ENCODE peak calls at places on chromosomes 4 and X, in four cellular contexts. A, G, H and B are unnamed samples.

GRCh38 chrX:10900585-10901289 is 210.4 kb upstream of the HCCS start:
- DNase-seq in G (peak; percentile 82), A (no peak), H (no peak), B (no peak)

GRCh38 chr4:172649143-172649542 is 519.5 kb upstream of the GALNT7 start:
- DNase-seq in A (no peak), G (no peak), H (no peak), B (no peak)

GRCh38 chr4:80963051-80963450 is 67.5 kb upstream of the BMP3 start:
- DNase-seq in G (no peak), H (no peak), A (no peak), B (no peak)

GRCh38 chr4:76641758-76642157 is 206.7 kb downstream of the SHROOM3 start:
- DNase-seq in A (no peak), G (no peak), H (no peak), B (no peak)

GRCh38 chr4:138449938-138450337 is 207.8 kb upstream of the SLC7A11 start:
- DNase-seq in G (no peak), H (no peak), A (no peak), B (no peak)

GRCh38 chr4:61064636-61065035 is 135.5 kb upstream of the ADGRL3 start:
- DNase-seq in G (no peak), A (no peak), H (no peak), B (no peak)

GRCh38 chrX:110210417-110211139 is 107.3 kb downstream of the AMMECR1 start:
- DNase-seq in G (peak; percentile 10), H (no peak), A (no peak), B (no peak)

GRCh38 chr4:89614155-89614554 is 222.8 kb downstream of the SNCA start:
- DNase-seq in A (no peak), G (no peak), H (no peak), B (no peak)

GRCh38 chrX:150473371-150473770 is 95.0 kb upstream of the MTM1 start:
- DNase-seq in G (no peak), H (no peak), A (no peak), B (no peak)

GRCh38 chrX:39125834-39126233 is 324.6 kb downstream of the MID1IP1 start:
- DNase-seq in H (no peak), G (no peak), A (no peak), B (no peak)

GRCh38 chrX:53287493-53288138 is 6.2 kb upstream of the IQSEC2 start:
- DNase-seq in A (no peak), H (no peak), G (no peak), B (no peak)

GRCh38 chrX:131841496-131842410 is 181.3 kb upstream of the STK26 start:
- DNase-seq in A (peak; percentile 29), G (peak; percentile 50), H (peak; percentile 66), B (peak; percentile 84)

GRCh38 chr4:70705146-70705855 is 16.5 kb upstream of the RUFY3 start:
- DNase-seq in G (peak; percentile 52), A (peak; percentile 78), H (peak; percentile 86), B (peak; percentile 60)

GRCh38 chrX:24231780-24232179 is 82.1 kb downstream of the SUPT20HL2 start:
- DNase-seq in A (no peak), H (no peak), G (no peak), B (no peak)

GRCh38 chr4:82865592-82865991 is 25.4 kb downstream of the SEC31A start:
- DNase-seq in A (no peak), H (no peak), G (peak; percentile 27), B (no peak)

GRCh38 chr4:15400911-15401671 is 26.7 kb upstream of the C1QTNF7 start:
- DNase-seq in H (no peak), G (no peak), A (no peak), B (no peak)

GRCh38 chr4:6925357-6925836 is 15.8 kb downstream of the TBC1D14 start:
- DNase-seq in H (peak; percentile 52), G (no peak), A (no peak), B (no peak)

GRCh38 chr4:185421366-185422124 is 4.2 kb downstream of the UFSP2 start:
- DNase-seq in G (no peak), H (no peak), A (no peak), B (no peak)

GRCh38 chr4:8495803-8496202 is 55.2 kb downstream of the TRMT44 start:
- DNase-seq in H (peak; percentile 55), G (no peak), A (no peak), B (no peak)

GRCh38 chr4:121041307-121042090 is 30.8 kb downstream of the NDNF start:
- DNase-seq in H (no peak), A (no peak), G (no peak), B (no peak)
- TF ChIP-seq ELF4 in H (no peak), A (no peak), G (no peak), B (no peak)

GRCh38 chr4:54933579-54933978 is 191.8 kb downstream of the KDR start:
- DNase-seq in A (no peak), H (no peak), G (no peak), B (no peak)

GRCh38 chr4:54924891-54925290 is 200.5 kb downstream of the KDR start:
- DNase-seq in G (no peak), H (no peak), A (no peak), B (no peak)

GRCh38 chr4:54930226-54930625 is 195.2 kb downstream of the KDR start:
- DNase-seq in A (no peak), G (no peak), H (no peak), B (no peak)

DNA sequence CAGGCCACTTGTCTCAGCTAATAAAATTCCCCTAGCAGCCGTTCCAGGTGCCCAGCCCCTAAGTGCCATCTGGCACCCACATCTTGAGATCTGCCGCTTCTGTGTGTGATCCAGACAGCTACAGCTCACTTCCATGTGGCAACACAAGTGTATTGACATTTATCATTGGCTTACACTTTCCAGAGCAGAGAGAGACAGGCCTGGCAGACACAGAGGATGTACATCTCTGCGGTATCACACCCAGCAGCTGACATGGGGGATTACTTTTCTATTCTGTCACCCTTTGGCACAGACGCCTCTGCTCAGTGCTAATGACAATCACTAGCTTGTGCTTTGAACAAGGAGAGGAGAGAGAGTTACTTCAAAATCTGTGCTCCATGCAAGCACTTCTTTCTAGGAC is 195.9 kb downstream of the KDR start:
- DNase-seq in G (no peak), A (no peak), H (no peak), B (no peak)
- TF ChIP-seq ELF4 in G (no peak), A (no peak), H (no peak), B (no peak)

GRCh38 chrX:96551320-96551872 is 133.2 kb upstream of the DIAPH2 start:
- DNase-seq in H (no peak), A (no peak), G (no peak), B (no peak)
- TF ChIP-seq ELF4 in H (no peak), A (no peak), G (no peak), B (no peak)

GRCh38 chrX:129597905-129598304 is 56.9 kb downstream of the APLN start:
- DNase-seq in G (no peak), H (no peak), A (no peak), B (no peak)

GRCh38 chrX:129599499-129599898 is 55.3 kb downstream of the APLN start:
- DNase-seq in G (no peak), A (no peak), H (no peak), B (no peak)

GRCh38 chrX:129599996-129600395 is 54.8 kb downstream of the APLN start:
- DNase-seq in H (no peak), A (no peak), G (no peak), B (no peak)

GRCh38 chrX:129596077-129596476 is 56.0 kb downstream of the OCRL start:
- DNase-seq in A (no peak), H (no peak), G (no peak), B (no peak)

DNA sequence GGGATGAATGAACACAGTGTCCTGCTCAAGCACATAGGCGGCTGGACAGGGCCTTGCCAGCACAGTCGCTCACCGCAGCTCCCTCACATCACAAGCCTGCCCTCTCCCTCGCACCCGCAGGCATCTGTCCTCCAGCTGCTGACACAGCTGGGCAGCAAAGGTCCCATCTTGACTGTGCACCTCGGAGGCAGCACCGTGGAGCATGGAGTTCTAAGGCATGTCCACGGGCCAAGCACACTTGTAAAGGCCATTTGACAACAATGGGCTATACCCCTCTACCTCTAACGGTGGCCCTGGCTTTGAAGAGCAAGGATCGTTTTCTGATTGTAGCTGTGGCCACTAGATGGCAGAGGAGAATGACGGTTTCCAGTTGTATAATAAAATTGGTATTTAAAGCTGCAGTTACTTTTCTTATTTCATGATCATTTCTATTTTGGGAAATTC is 53.8 kb downstream of the APLN start:
- DNase-seq in H (peak; percentile 29), A (no peak), G (peak; percentile 4), B (peak; percentile 61)
- TF ChIP-seq ELF4 in H (no peak), A (no peak), G (no peak), B (no peak)

GRCh38 chr4:17368408-17368807 is 143.5 kb downstream of the QDPR start:
- DNase-seq in H (no peak), G (no peak), A (no peak), B (no peak)

GRCh38 chr4:17367201-17367600 is 144.7 kb downstream of the QDPR start:
- DNase-seq in A (no peak), H (no peak), G (no peak), B (no peak)

DNA sequence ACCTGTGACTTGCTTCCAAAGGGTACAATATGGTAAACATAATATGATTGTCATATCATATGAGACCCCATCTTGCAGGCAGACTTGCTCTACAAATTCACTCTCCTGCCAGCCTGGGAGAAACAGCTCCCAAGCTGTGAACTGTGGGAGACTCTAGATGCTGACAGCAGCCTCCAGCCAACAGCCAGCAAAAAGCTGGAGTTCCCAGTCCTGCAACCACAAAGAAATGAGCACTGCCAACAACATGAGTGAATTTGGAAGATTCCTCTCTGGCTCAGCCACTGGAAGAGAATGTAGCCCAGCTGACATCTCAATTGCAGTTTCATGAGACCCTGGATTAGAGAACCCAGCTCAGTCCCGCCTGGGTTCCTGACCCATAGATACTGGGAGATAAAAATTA is 145.4 kb downstream of the QDPR start:
- DNase-seq in H (no peak), G (no peak), A (no peak), B (no peak)
- TF ChIP-seq ELF4 in H (no peak), G (no peak), A (no peak), B (no peak)